ENCODE peak calls at places on chromosomes 2 and 18, in nine cellular contexts. P is AG04449; J is left cardiac atrium; G is osteocyte; V is NCI-H1694; D is lower leg skin; O is stimulated activated CD4-positive, alpha-beta T cell treated with anti-CD3 and anti-CD28 coated beads, Interleukin-4, amount 100 ng/mL, for 4 hours; I is dermis blood vessel endothelial cell; Y is fibroblast of mammary gland. H is an unnamed sample.

GRCh38 chr2:169365093-169365483 is 2.8 kb upstream of the LRP2 start:
- DNase-seq in P (no peak), J (no peak), G (no peak), V (no peak), D (no peak), O (no peak), I (no peak), Y (no peak), H (no peak)

GRCh38 chr2:15145046-15145817 is 415.9 kb downstream of the NBAS start:
- DNase-seq in P (no peak), J (no peak), G (no peak), V (no peak), D (no peak), O (no peak), I (no peak), Y (no peak), H (no peak)

GRCh38 chr2:235939471-235939870 is 228.7 kb downstream of the GBX2 start:
- DNase-seq in P (peak; percentile 38), J (no peak), G (no peak), V (no peak), D (no peak), O (no peak), I (no peak), Y (peak; percentile 14), H (no peak)

GRCh38 chr2:218230882-218231281 is 13.9 kb downstream of the ARPC2 start:
- DNase-seq in P (no peak), J (no peak), G (no peak), V (no peak), D (no peak), O (no peak), I (peak; percentile 45), Y (peak; percentile 49), H (no peak)

GRCh38 chr2:137676348-137676747 is 287.9 kb upstream of the HNMT start:
- DNase-seq in P (no peak), J (no peak), G (no peak), V (no peak), D (no peak), O (no peak), I (no peak), Y (no peak), H (no peak)

GRCh38 chr18:26304511-26304910 is 78.3 kb downstream of the TAF4B start:
- DNase-seq in P (no peak), J (no peak), G (no peak), V (no peak), D (no peak), O (no peak), I (no peak), Y (no peak), H (no peak)

GRCh38 chr2:238257786-238258700 is 18.2 kb upstream of the HES6 start:
- DNase-seq in P (no peak), J (peak; percentile 11), G (no peak), V (no peak), D (no peak), O (no peak), I (no peak), Y (no peak), H (peak; percentile 25)

GRCh38 chr18:56804395-56804794 is 153.2 kb downstream of the WDR7 start:
- DNase-seq in P (no peak), J (no peak), G (no peak), V (no peak), D (no peak), O (no peak), I (no peak), Y (no peak), H (no peak)

GRCh38 chr2:229726643-229727042 is 12.3 kb upstream of the DNER start:
- DNase-seq in P (no peak), J (no peak), G (no peak), V (no peak), D (no peak), O (no peak), I (no peak), Y (no peak), H (no peak)

GRCh38 chr2:100390001-100390940 is 27.2 kb downstream of the CHST10 start:
- DNase-seq in P (no peak), J (no peak), G (peak; percentile 71), V (no peak), D (no peak), O (no peak), I (no peak), Y (no peak), H (no peak)

GRCh38 chr2:20509766-20510490 is 63.1 kb downstream of the RHOB start:
- DNase-seq in P (no peak), J (peak; percentile 49), G (no peak), V (peak; percentile 19), D (no peak), O (no peak), I (no peak), Y (peak; percentile 61), H (peak; percentile 85)

GRCh38 chr2:217099561-217099960 is 239.7 kb upstream of the TNP1 start:
- DNase-seq in P (no peak), J (peak; percentile 40), G (no peak), V (no peak), D (peak; percentile 86), O (no peak), I (no peak), Y (peak; percentile 84), H (no peak)

GRCh38 chr18:60452424-60452823 is 79.8 kb upstream of the MC4R start:
- DNase-seq in P (peak; percentile 51), J (no peak), G (no peak), V (no peak), D (no peak), O (no peak), I (no peak), Y (peak; percentile 10), H (no peak)

GRCh38 chr18:46917808-46918600 is 602 bp downstream of the KATNAL2 start:
- DNase-seq in P (no peak), J (peak; percentile 36), G (no peak), V (no peak), D (no peak), O (no peak), I (peak; percentile 35), Y (peak; percentile 58), H (no peak)

GRCh38 chr18:49609416-49610284 is 47.8 kb downstream of the LIPG start:
- DNase-seq in P (no peak), J (no peak), G (no peak), V (peak; percentile 33), D (no peak), O (no peak), I (no peak), Y (peak; percentile 63), H (no peak)

GRCh38 chr2:198383392-198383791 is 579.0 kb downstream of the PLCL1 start:
- DNase-seq in P (no peak), J (no peak), G (no peak), V (no peak), D (no peak), O (no peak), I (no peak), Y (peak; percentile 1), H (no peak)

GRCh38 chr2:232584238-232584637 is 33.7 kb downstream of the EIF4E2 start:
- DNase-seq in P (no peak), J (no peak), G (no peak), V (no peak), D (no peak), O (no peak), I (peak; percentile 40), Y (no peak), H (no peak)

GRCh38 chr2:241936457-241937133 is 67.1 kb downstream of the RTP5 start:
- DNase-seq in P (no peak), J (no peak), G (peak; percentile 82), V (no peak), D (peak; percentile 62), O (no peak), I (no peak), Y (no peak), H (no peak)

GRCh38 chr18:73948497-73948896 is 199.1 kb downstream of the FBXO15 start:
- DNase-seq in P (no peak), J (no peak), G (no peak), V (no peak), D (no peak), O (no peak), I (no peak), Y (peak; percentile 27), H (no peak)

GRCh38 chr2:41791523-41791922 is 256.3 kb upstream of the PKDCC start:
- DNase-seq in P (no peak), J (peak; percentile 31), G (no peak), V (no peak), D (no peak), O (no peak), I (peak; percentile 30), Y (peak; percentile 48), H (no peak)

GRCh38 chr18:21117385-21118135 is 5.9 kb upstream of the ROCK1 start:
- DNase-seq in P (peak; percentile 84), J (no peak), G (no peak), V (no peak), D (no peak), O (no peak), I (no peak), Y (peak; percentile 95), H (no peak)

GRCh38 chr18:52352920-52353319 is 12.9 kb downstream of the DCC start:
- DNase-seq in P (no peak), J (no peak), G (no peak), V (no peak), D (no peak), O (no peak), I (no peak), Y (no peak), H (no peak)

GRCh38 chr18:70296781-70297180 is 7.9 kb downstream of the SOCS6 start:
- DNase-seq in P (no peak), J (no peak), G (no peak), V (no peak), D (no peak), O (no peak), I (no peak), Y (no peak), H (no peak)

GRCh38 chr2:170218931-170219330 is 41.0 kb downstream of the MYO3B start:
- DNase-seq in P (no peak), J (no peak), G (no peak), V (peak; percentile 52), D (no peak), O (no peak), I (no peak), Y (no peak), H (no peak)

GRCh38 chr18:55322176-55322735 is 265.7 kb downstream of the TCF4 start:
- DNase-seq in P (peak; percentile 71), J (peak; percentile 88), G (peak; percentile 90), V (peak; percentile 96), D (peak; percentile 94), O (no peak), I (peak; percentile 95), Y (peak; percentile 98), H (peak; percentile 74)

GRCh38 chr2:168706806-168707205 is 95.6 kb upstream of the NOSTRIN start:
- DNase-seq in P (no peak), J (no peak), G (no peak), V (no peak), D (no peak), O (no peak), I (no peak), Y (no peak), H (no peak)

GRCh38 chr2:156339110-156339847 is 6.8 kb upstream of the NR4A2 start:
- DNase-seq in P (no peak), J (no peak), G (no peak), V (no peak), D (no peak), O (no peak), I (peak; percentile 21), Y (no peak), H (no peak)

GRCh38 chr2:95384854-95385569 is 17.5 kb upstream of the FAHD2A start:
- DNase-seq in P (no peak), J (no peak), G (peak; percentile 80), V (no peak), D (peak; percentile 88), O (no peak), I (no peak), Y (peak; percentile 3), H (no peak)

GRCh38 chr2:168596881-168597280 is 140.8 kb downstream of the CERS6 start:
- DNase-seq in P (no peak), J (no peak), G (no peak), V (no peak), D (no peak), O (no peak), I (no peak), Y (peak; percentile 64), H (no peak)

GRCh38 chr2:42234056-42234455 is 64.9 kb downstream of the EML4 start:
- DNase-seq in P (peak; percentile 57), J (no peak), G (no peak), V (no peak), D (no peak), O (no peak), I (peak; percentile 38), Y (no peak), H (no peak)

GRCh38 chr2:172287605-172288326 is 139.6 kb upstream of the ITGA6 start:
- DNase-seq in P (no peak), J (no peak), G (no peak), V (no peak), D (no peak), O (no peak), I (peak; percentile 85), Y (no peak), H (no peak)

H was measured in lower lobe of right lung.